ENCODE peak calls at places on chromosomes 12 and 14, in ten cellular contexts. U is HL-60, C is suprapubic skin, A is neuronal stem cell, L is cardiac muscle cell, V is transverse colon, J is GM23248, D is colonic mucosa, T is left lung, M is tibial artery. Y is an unnamed sample.

GRCh38 chr14:36676236-36676635 is 14.6 kb downstream of the PAX9 start:
- DNase-seq in T (no peak), A (no peak), U (no peak), M (no peak), L (no peak), V (no peak), D (no peak), C (no peak), J (no peak), Y (no peak)

GRCh38 chr12:22377731-22378496 is 43.4 kb upstream of the ST8SIA1 start:
- DNase-seq in A (no peak), J (no peak), T (no peak), V (no peak), M (no peak), C (no peak), D (no peak), L (peak), U (no peak), Y (no peak)

GRCh38 chr14:68627050-68627867 is 165.6 kb downstream of the ZFP36L1 start:
- DNase-seq in L (no peak), U (no peak), M (peak), A (no peak), C (no peak), V (no peak), D (peak), T (no peak), J (no peak), Y (peak)

GRCh38 chr12:2185751-2186341 is 133.1 kb downstream of the CACNA1C start:
- DNase-seq in D (no peak), J (no peak), L (no peak), T (no peak), C (no peak), U (no peak), V (no peak), A (no peak), M (no peak), Y (no peak)

GRCh38 chr14:80055226-80055625 is 156.1 kb downstream of the DIO2 start:
- DNase-seq in A (no peak), C (no peak), L (no peak), M (no peak), U (no peak), T (no peak), V (no peak), D (no peak), J (peak), Y (no peak)

GRCh38 chr12:89797436-89797835 is 88.8 kb upstream of the ATP2B1 start:
- DNase-seq in J (no peak), T (no peak), A (no peak), U (no peak), M (no peak), L (no peak), D (no peak), V (no peak), C (no peak), Y (no peak)

GRCh38 chr12:55673638-55674037 is 34.1 kb downstream of the ITGA7 start:
- DNase-seq in U (peak), J (no peak), M (no peak), D (no peak), C (no peak), A (no peak), T (no peak), L (no peak), V (no peak), Y (no peak)

GRCh38 chr14:77314043-77314442 is 6.6 kb downstream of the POMT2 start:
- DNase-seq in L (peak), T (no peak), J (peak), V (peak), M (no peak), A (no peak), D (no peak), U (no peak), C (no peak), Y (no peak)

GRCh38 chr12:57739914-57740538 is 1.5 kb upstream of the AGAP2 start:
- DNase-seq in M (no peak), C (no peak), A (no peak), T (no peak), L (no peak), U (no peak), D (no peak), J (no peak), V (no peak), Y (no peak)

GRCh38 chr14:104752735-104753527 is at the start of gene SIVA1:
- DNase-seq in L (peak), A (peak), T (peak), J (peak), V (peak), M (peak), U (peak), C (peak), D (peak), Y (peak)

GRCh38 chr12:30461011-30461670 is 234.5 kb downstream of the IPO8 start:
- DNase-seq in D (no peak), V (no peak), J (no peak), M (no peak), A (no peak), T (no peak), U (no peak), C (no peak), L (no peak), Y (no peak)

GRCh38 chr12:65446901-65447300 is 168.4 kb downstream of the MSRB3 start:
- DNase-seq in C (no peak), T (no peak), D (no peak), M (no peak), L (no peak), A (no peak), J (no peak), V (no peak), U (no peak), Y (no peak)
- H3K27ac ChIP-seq in C (no peak), T (no peak), D (no peak), M (no peak), L (peak), A (no peak), J (no peak), V (no peak), U (no peak), Y (no peak)

DNA sequence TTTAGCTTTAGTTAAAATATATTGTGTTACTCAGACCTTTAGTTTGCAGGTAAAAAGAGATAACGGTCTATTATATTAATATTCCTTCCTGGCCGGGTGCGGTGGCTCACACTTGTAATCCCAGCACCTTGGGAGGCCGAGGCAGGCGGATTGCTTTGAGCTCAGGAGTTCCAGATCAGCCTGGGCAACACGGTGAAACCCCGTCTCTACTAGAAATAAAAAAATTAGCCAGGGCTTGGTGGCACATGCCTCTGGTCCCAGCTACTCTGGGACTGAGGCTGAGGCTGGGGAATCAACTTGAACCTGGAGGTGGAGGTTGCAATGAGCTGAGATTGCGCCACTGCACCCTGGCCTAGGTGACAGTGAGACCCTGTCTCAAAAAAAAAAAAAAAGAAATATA is 13.2 kb upstream of the EID3 start:
- DNase-seq in T (no peak), A (no peak), J (no peak), V (no peak), D (no peak), L (no peak), M (no peak), U (no peak), C (no peak), Y (no peak)
- H3K4me3 ChIP-seq in T (no peak), A (no peak), J (peak), V (peak), D (no peak), L (no peak), M (peak), U (no peak), C (no peak), Y (peak)

GRCh38 chr12:570949-571794 is 92.1 kb downstream of the NINJ2 start:
- DNase-seq in V (peak), U (no peak), T (peak), J (peak), A (no peak), M (peak), C (peak), L (peak), D (peak), Y (peak)
- H3K27ac ChIP-seq in V (peak), U (no peak), T (peak), J (peak), A (no peak), M (peak), C (peak), L (peak), D (peak), Y (peak)

GRCh38 chr12:7110661-7111060 is 1.6 kb upstream of the C1RL start:
- DNase-seq in T (peak), J (no peak), A (no peak), V (no peak), M (peak), D (no peak), U (no peak), L (no peak), C (peak), Y (no peak)
- H3K4me3 ChIP-seq in T (no peak), J (no peak), A (no peak), V (no peak), M (no peak), D (no peak), U (no peak), L (no peak), C (no peak), Y (no peak)

GRCh38 chr14:101812071-101812470 is 50.6 kb downstream of the PPP2R5C start:
- DNase-seq in A (no peak), M (no peak), C (no peak), U (no peak), J (no peak), D (no peak), V (peak), T (no peak), L (no peak), Y (no peak)

GRCh38 chr14:101810897-101811620 is 49.5 kb downstream of the PPP2R5C start:
- DNase-seq in V (no peak), L (no peak), A (no peak), J (peak), T (no peak), C (no peak), M (no peak), U (no peak), D (no peak), Y (no peak)

GRCh38 chr14:101808894-101809670 is 47.6 kb downstream of the PPP2R5C start:
- DNase-seq in T (no peak), U (peak), C (no peak), D (no peak), V (no peak), L (no peak), M (no peak), J (peak), A (no peak), Y (no peak)

GRCh38 chr14:101809671-101810514 is 48.4 kb downstream of the PPP2R5C start:
- DNase-seq in T (peak), A (peak), V (peak), D (peak), J (peak), L (peak), U (peak), C (peak), M (peak), Y (peak)

GRCh38 chr14:101808020-101808641 is 46.6 kb downstream of the PPP2R5C start:
- DNase-seq in A (peak), V (no peak), T (no peak), J (peak), U (no peak), C (no peak), L (no peak), M (no peak), D (no peak), Y (no peak)
- H3K27ac ChIP-seq in A (peak), V (peak), T (no peak), J (no peak), U (no peak), C (no peak), L (peak), M (no peak), D (peak), Y (peak)

GRCh38 chr12:124568431-124569374 is 1.3 kb upstream of the NCOR2 start:
- DNase-seq in M (peak), T (peak), C (peak), J (peak), V (peak), A (no peak), L (peak), D (peak), U (peak), Y (peak)

GRCh38 chr12:124566181-124567034 is 1.0 kb downstream of the NCOR2 start:
- DNase-seq in A (peak), U (no peak), J (peak), C (peak), T (peak), V (peak), M (peak), D (peak), L (peak), Y (peak)

GRCh38 chr12:124567035-124567672 is at the start of gene NCOR2:
- DNase-seq in D (no peak), M (no peak), V (no peak), J (peak), C (peak), A (no peak), T (no peak), U (no peak), L (no peak), Y (no peak)

GRCh38 chr12:124569375-124570148 is 2.1 kb upstream of the NCOR2 start:
- DNase-seq in A (no peak), T (no peak), D (no peak), M (no peak), C (no peak), J (no peak), L (no peak), U (no peak), V (no peak), Y (no peak)

DNA sequence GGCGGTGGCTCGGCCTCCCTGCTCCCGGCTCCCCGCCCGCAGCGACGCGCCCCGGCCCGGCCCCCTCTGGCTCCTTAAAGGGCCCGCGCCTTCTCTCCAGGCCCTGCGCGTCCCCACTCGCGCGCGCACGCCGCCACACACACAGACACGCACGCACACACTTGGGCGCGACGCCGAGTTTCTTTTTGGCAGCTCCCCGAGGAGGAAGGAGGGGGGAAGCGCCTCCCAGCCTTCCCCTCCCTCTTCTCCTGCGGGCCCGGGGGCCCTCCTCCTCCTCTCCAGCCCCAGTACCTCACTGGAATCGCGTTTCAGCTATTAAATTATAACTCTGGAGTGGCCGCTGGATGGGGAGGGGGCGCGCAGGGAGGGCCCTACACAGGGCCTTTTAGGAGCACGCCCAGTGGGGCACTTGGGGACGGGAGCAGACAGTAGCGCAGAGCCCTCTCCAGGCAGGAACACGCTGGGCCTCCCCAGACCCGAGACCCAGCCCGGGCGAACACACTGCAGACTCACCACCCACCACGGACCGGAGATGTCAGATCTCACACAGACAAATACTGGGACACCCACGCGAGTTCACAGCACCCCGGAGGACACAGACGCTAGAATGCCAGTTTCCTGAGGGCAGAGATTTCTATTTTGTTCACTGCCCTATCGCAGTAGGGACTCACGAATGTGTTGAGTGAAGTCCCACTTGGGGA is 411 bp upstream of the NCOR2 start:
- DNase-seq in A (peak), D (peak), M (peak), J (peak), C (peak), T (peak), U (peak), L (peak), V (peak), Y (peak)
- H3K4me3 ChIP-seq in A (peak), D (peak), M (peak), J (peak), C (peak), T (no peak), U (peak), L (peak), V (peak), Y (peak)

DNA sequence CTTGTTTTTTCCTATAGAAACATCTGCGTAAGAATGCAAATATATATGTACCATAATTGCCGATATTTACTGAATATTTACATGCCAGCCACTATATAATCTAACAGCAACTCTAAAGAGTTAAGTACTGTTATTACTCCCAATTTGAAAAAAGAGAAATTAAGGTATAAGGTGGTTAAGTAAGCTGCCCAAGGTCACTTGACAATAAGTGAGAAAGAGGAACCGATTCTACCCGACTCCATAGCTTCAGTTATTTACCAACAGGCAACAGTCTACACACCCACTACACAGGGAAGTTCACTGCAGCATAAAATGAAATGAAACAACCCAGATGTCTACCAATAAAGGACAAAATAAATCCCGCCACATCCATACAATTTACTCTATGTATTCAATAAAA is 1.1 kb downstream of the MIS18BP1 start:
- DNase-seq in C (no peak), A (no peak), M (no peak), L (peak), V (no peak), D (peak), U (peak), T (no peak), J (peak), Y (no peak)
- H3K27ac ChIP-seq in C (peak), A (no peak), M (no peak), L (no peak), V (peak), D (peak), U (peak), T (peak), J (peak), Y (no peak)

Y was measured in stomach.